ENCODE peak calls at places on chromosomes 4 and X, in five cellular contexts. V is mesenchymal stem cell, Q is H9, J is H1, H is trophoblast cell. E is an unnamed sample. For H3K4me1, the result is how much of the 10 kb centered on the place peaks cover.

GRCh38 chrX:108139303-108139702 is 47.7 kb downstream of the ATG4A start:
- DNase-seq in H (no peak), Q (peak), V (no peak), J (no peak), E (no peak)

GRCh38 chrX:20514358-20514757 is 247.6 kb upstream of the RPS6KA3 start:
- DNase-seq in J (no peak), Q (no peak), H (peak), V (peak), E (no peak)

GRCh38 chr4:126647756-126648396 is 984.9 kb upstream of the INTU start:
- DNase-seq in H (no peak), J (no peak), Q (no peak), V (no peak), E (no peak)

GRCh38 chrX:47200385-47201150 is 6.9 kb downstream of the UBA1 start:
- DNase-seq in V (no peak), Q (no peak), H (no peak), J (no peak), E (no peak)

GRCh38 chr4:168930413-168931196 is 79.5 kb downstream of the CBR4 start:
- DNase-seq in V (no peak), Q (no peak), H (peak), J (no peak), E (no peak)

GRCh38 chr4:52655505-52655904 is 3.6 kb downstream of the USP46 start:
- DNase-seq in H (peak), J (no peak), V (no peak), Q (no peak), E (no peak)

GRCh38 chr4:15374697-15375096 is 53.1 kb upstream of the C1QTNF7 start:
- DNase-seq in J (no peak), Q (no peak), V (no peak), H (no peak), E (no peak)

GRCh38 chr4:8409271-8410065 is 31.1 kb downstream of the ACOX3 start:
- DNase-seq in H (no peak), V (no peak), Q (no peak), J (no peak), E (no peak)

GRCh38 chr4:143351149-143351691 is 14.5 kb downstream of the GAB1 start:
- DNase-seq in H (no peak), J (no peak), V (no peak), Q (no peak), E (no peak)

GRCh38 chr4:143354990-143355389 is 18.3 kb downstream of the GAB1 start:
- DNase-seq in Q (no peak), J (no peak), H (no peak), V (no peak), E (no peak)

GRCh38 chr4:143353797-143354196 is 17.1 kb downstream of the GAB1 start:
- DNase-seq in J (no peak), Q (no peak), V (no peak), H (no peak), E (no peak)

GRCh38 chr4:143352052-143352451 is 15.4 kb downstream of the GAB1 start:
- DNase-seq in J (no peak), Q (no peak), V (no peak), H (no peak), E (no peak)

DNA sequence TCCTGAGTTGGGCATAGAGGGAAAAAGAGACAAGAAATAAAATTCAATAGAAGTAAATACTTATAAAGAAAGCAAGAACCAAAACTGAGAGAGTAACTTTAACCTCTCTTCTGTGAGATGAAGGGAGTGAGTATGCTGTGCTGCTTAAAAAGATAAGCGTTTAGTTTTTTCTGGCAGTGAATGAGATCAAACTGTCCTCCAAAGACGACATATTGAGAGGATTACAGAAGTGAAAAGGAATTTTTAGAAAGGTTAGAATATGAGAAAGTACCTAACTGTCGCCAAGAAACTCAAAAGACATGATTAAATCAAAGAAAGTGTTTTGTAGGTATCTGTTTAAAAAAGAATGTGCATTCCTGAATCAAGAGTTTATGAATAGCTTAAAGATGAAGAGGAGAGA is 16.0 kb downstream of the GAB1 start:
- DNase-seq in V (no peak), H (no peak), Q (no peak), J (no peak), E (no peak)
- H3K4me1 ChIP-seq in V (under half), H (under half), Q (under half), J (under half), E (under half)

DNA sequence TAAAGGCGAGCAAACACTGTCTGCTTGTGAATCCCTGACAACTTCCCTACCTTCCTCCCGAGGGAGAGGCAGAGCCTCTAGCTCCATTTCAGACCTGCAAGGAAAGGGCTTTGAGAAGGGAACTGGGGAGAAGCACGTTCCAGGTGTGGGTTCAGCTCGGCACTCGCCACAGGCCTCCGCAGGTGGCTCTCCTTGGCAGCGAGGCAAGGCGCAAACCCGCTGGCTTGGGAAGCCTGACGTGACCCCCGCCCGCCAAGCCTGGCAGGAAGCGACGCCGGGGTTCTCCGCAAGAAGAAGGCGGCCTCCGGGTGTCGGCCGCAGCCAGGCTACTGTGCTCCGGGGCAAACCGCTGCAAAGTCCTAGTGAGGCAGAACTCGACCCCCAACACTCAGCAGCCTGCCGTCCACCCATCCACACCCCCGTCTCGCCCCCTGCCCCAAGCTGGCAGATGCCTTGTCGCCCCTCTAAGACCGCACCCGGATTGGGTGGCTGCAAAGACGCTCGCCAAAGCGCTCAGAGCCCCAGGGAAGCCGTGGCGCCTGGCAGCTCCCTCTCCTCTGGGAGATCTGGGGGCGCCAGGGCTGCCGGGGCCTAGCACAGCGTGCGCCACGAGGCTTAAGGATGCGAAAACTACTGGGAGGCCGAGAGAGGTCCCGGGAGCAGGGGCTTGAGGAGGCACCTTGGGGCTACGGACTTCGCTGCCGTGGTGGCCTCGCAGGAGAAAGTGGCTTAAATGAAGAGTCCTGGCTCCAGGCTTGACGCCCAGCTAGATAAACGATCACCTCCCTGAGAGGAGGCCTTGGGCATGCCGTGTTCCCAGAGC is 21.8 kb downstream of the NKX3-2 start:
- DNase-seq in V (no peak), Q (no peak), J (peak), H (no peak), E (no peak)
- H2BK12ac ChIP-seq in V (no peak), Q (no peak), J (peak), H (no peak), E (peak)

GRCh38 chr4:43242611-43243010 is 350.1 kb downstream of the GRXCR1 start:
- DNase-seq in J (no peak), Q (no peak), H (no peak), V (peak), E (no peak)
- H3K4me1 ChIP-seq in J (under half), Q (under half), H (under half), V (under half), E (under half)

GRCh38 chrX:12383196-12383595 is 244.9 kb downstream of the FRMPD4 start:
- DNase-seq in H (no peak), Q (no peak), V (no peak), J (no peak), E (no peak)
- H2BK12ac ChIP-seq in H (no peak), Q (no peak), V (no peak), J (no peak), E (no peak)

GRCh38 chr4:153497091-153497531 is 31.0 kb downstream of the TMEM131L start:
- DNase-seq in V (no peak), J (peak), Q (no peak), H (no peak), E (no peak)
- H3K4me1 ChIP-seq in V (under half), J (under half), Q (under half), H (under half), E (under half)

DNA sequence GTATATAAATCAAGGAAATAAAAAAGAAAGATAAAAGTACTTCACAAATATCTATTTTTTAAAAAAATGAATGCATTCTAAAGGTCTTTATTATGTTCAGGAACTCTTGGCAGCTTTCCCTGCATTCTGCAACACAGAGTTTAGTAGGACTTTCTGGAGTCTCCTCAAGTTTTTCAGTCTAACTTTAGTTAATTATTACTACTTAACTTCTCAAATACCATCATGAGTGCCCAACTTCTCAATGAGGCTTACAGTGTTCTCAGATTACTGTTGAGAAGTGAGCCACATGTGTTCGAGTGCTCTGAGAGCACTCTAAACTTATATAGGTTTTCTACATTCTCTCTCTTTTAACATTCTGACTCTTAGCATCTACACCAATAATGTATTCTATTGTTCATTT is 1852.9 kb upstream of the PCDH10 start:
- DNase-seq in Q (no peak), J (no peak), V (no peak), H (no peak), E (no peak)
- H2BK12ac ChIP-seq in Q (no peak), J (no peak), V (no peak), H (no peak), E (no peak)

GRCh38 chr4:24569662-24570061 is 14.7 kb downstream of the DHX15 start:
- DNase-seq in H (no peak), Q (no peak), J (no peak), V (no peak), E (no peak)
- H3K4me1 ChIP-seq in H (under half), Q (under half), J (under half), V (under half), E (under half)